ENCODE peak calls at places on chromosome 18, in four cellular contexts. G, U, R and E are unnamed samples.

GRCh38 chr18:12769644-12770440 is 67.0 kb downstream of the PSMG2 start:
- DNase-seq in G (no peak), U (no peak), R (peak; percentile 28), E (peak; percentile 9)

GRCh38 chr18:49175476-49175875 is 224.7 kb upstream of the SMAD7 start:
- DNase-seq in G (no peak), U (no peak), R (no peak), E (no peak)

GRCh38 chr18:46657115-46657955 is at the start of gene LOXHD1:
- DNase-seq in G (no peak), U (no peak), R (no peak), E (no peak)

GRCh38 chr18:452801-453200 is 47.7 kb downstream of the COLEC12 start:
- DNase-seq in G (no peak), U (no peak), R (no peak), E (no peak)

GRCh38 chr18:79203017-79203605 is 133.9 kb downstream of the ATP9B start:
- DNase-seq in G (no peak), U (no peak), R (peak; percentile 63), E (no peak)

GRCh38 chr18:9775172-9775571 is 67.1 kb downstream of the RAB31 start:
- DNase-seq in G (no peak), U (no peak), R (no peak), E (no peak)

GRCh38 chr18:7596133-7596532 is 29.0 kb downstream of the PTPRM start:
- DNase-seq in G (no peak), U (no peak), R (no peak), E (no peak)

GRCh38 chr18:26227051-26227672 is 917 bp downstream of the TAF4B start:
- DNase-seq in G (no peak), U (peak; percentile 25), R (no peak), E (no peak)

GRCh38 chr18:51330739-51331138 is 133.3 kb upstream of the MEX3C start:
- DNase-seq in G (no peak), U (no peak), R (no peak), E (no peak)

GRCh38 chr18:7696846-7697245 is 129.7 kb downstream of the PTPRM start:
- DNase-seq in G (no peak), U (no peak), R (no peak), E (no peak)

GRCh38 chr18:12686100-12686499 is 16.4 kb downstream of the CEP76 start:
- DNase-seq in G (peak; percentile 24), U (no peak), R (peak; percentile 29), E (no peak)

GRCh38 chr18:79964330-79965118 is at the start of gene HSBP1L1:
- DNase-seq in G (peak; percentile 38), U (peak; percentile 65), R (peak; percentile 37), E (peak; percentile 69)

GRCh38 chr18:56402872-56403516 is 235.4 kb downstream of the TXNL1 start:
- DNase-seq in G (no peak), U (no peak), R (peak; percentile 91), E (no peak)

GRCh38 chr18:79884296-79884962 is 67.0 kb downstream of the SLC66A2 start:
- DNase-seq in G (no peak), U (no peak), R (no peak), E (peak; percentile 64)

GRCh38 chr18:48785686-48786470 is 164.9 kb downstream of the SMAD7 start:
- DNase-seq in G (no peak), U (no peak), R (no peak), E (no peak)

GRCh38 chr18:11149441-11150270 is at the start of gene PIEZO2:
- DNase-seq in G (no peak), U (no peak), R (peak; percentile 54), E (peak; percentile 76)

GRCh38 chr18:79951545-79952456 is at the start of gene SLC66A2:
- DNase-seq in G (peak; percentile 72), U (peak; percentile 87), R (peak; percentile 79), E (peak; percentile 88)

GRCh38 chr18:36376361-36376760 is 78.8 kb downstream of the FHOD3 start:
- DNase-seq in G (no peak), U (no peak), R (peak; percentile 59), E (peak; percentile 14)

GRCh38 chr18:37481491-37481890 is 84.1 kb downstream of the CELF4 start:
- DNase-seq in G (no peak), U (no peak), R (peak; percentile 5), E (no peak)

GRCh38 chr18:44047585-44047984 is 633.1 kb upstream of the SETBP1 start:
- DNase-seq in G (no peak), U (no peak), R (no peak), E (no peak)

GRCh38 chr18:245282-245847 is 22.5 kb downstream of the THOC1 start:
- DNase-seq in G (no peak), U (no peak), R (no peak), E (no peak)

GRCh38 chr18:48578289-48578688 is 39.5 kb downstream of the CTIF start:
- DNase-seq in G (no peak), U (no peak), R (peak; percentile 22), E (no peak)

GRCh38 chr18:12307871-12308385 is at the start of gene TUBB6:
- DNase-seq in G (no peak), U (no peak), R (peak; percentile 84), E (peak; percentile 89)

GRCh38 chr18:51726614-51727013 is 529.1 kb upstream of the MEX3C start:
- DNase-seq in G (peak; percentile 45), U (no peak), R (no peak), E (no peak)

GRCh38 chr18:79577451-79578395 is 101.9 kb upstream of the CTDP1 start:
- DNase-seq in G (no peak), U (peak; percentile 28), R (peak; percentile 61), E (peak; percentile 66)

DNA sequence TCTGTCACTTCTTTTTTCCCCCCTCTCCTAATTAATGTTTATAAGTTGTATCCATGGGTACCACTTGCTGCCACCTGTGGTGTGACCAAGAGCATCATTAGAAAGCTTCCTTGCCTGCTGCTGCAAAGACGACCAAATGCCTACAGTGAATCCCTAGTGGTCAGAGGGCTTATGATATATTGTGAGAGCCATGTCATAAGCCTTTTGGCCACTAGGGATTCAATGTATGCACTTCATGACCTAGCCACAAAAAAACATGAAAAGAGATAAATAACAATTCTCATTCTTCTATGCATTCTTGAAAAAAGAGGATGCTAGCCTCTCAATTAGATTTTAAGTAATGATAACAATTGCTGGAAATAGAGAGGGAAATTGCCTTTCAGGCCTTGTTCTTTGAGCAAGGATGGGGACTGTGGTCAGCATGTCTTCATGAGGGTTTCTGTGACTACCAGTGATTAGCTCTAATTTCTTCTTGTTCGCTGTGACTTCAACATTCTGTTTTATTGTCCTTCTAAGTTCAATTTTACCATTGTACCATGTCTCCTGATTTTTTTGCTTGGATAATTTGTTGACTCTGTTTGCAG is 435.3 kb downstream of the TGIF1 start:
- DNase-seq in G (peak; percentile 71), U (no peak), R (no peak), E (no peak)
- TF ChIP-seq CTCF in G (peak; percentile 81), U (peak; percentile 3), R (peak; percentile 30), E (no peak)

DNA sequence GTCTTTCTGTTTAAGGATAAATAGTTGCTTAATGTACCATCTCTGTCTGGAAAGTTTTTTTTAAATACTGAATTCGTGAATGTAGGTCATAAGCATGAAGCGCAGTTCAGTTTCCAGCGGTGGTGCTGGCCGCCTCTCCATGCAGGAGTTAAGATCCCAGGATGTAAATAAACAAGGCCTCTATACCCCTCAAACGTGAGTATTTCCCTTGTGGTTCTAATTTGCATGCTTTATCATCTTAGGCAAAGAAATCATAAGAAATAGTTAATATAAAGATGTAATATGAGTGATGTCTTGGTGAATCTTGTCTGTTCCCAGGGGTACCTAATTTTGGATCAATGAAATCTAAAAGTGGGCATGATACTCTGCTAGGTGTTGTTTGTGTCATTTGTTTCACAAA is 1.5 kb downstream of the NDC80 start:
- DNase-seq in G (no peak), U (no peak), R (no peak), E (no peak)
- H3K27ac ChIP-seq in G (peak overlapping the region; percentile 78), U (no peak overlapping the region), R (no peak overlapping the region), E (no peak overlapping the region)

GRCh38 chr18:75209129-75209951 is at the start of gene PTGR3:
- DNase-seq in G (peak; percentile 70), U (peak; percentile 80), R (peak; percentile 85), E (peak; percentile 94)
- H3K4me3 ChIP-seq in G (peak within 1 kb of the TSS; percentile 86), U (peak within 1 kb of the TSS; percentile 95), R (peak within 1 kb of the TSS; percentile 89), E (peak within 1 kb of the TSS; percentile 78)

DNA sequence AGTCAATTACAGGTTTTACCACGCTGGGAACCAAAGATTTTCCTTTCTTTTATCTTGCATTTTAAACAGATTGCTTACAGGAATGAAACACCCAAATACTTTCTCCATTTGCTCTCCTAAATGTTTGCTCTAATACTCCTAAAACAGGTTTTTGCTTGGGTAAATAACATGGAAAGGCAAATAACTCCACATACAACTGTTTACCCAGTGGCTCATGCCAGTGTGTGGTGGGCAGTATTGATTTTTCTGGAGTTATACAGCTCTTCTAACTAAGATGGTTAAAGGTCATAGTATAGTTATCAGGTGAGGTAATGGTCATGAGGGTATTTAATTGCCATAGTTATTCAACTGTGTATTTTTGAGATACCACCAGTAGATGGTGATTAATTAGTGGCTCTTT is 61.2 kb upstream of the RAB27B start:
- DNase-seq in G (no peak), U (no peak), R (no peak), E (no peak)
- TF ChIP-seq CTCF in G (no peak), U (no peak), R (no peak), E (no peak)

DNA sequence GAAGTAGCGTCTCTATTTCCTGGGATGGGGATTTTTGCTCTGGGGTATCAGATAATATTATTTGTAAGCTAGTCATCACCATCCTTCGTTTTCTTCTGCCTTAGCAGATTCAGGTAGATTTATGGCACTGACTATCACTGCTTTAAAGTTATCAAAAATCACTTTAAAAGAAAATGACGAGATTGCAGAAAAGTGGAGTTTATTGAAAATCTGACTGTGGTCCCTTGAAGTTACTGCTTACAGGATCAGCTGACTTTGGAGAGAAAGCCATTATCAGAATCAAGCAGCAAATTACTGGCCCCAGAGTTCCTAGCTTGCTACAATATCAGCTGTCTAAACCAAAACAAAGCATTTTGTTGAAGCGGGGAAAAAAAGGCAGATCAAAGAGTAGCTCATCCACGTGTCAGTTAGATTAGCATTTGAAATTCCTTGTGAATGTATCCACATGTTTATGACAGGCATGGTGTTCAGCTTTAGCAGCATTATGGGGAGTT is 18.5 kb downstream of the MBP start:
- DNase-seq in G (no peak), U (no peak), R (no peak), E (no peak)
- H3K27ac ChIP-seq in G (no peak overlapping the region), U (peak overlapping the region; percentile 78), R (no peak overlapping the region), E (peak overlapping the region; percentile 83)